ENCODE peak calls at places on chromosome 11, in six cellular contexts. B is thyroid gland; E is fibroblast of lung; H is CD8-positive, alpha-beta memory T cell; K is ovary; M is BE2C. L is an unnamed sample.

GRCh38 chr11:5700422-5701064 is 11.0 kb downstream of the TRIM22 start:
- DNase-seq in K (no peak), M (no peak), E (no peak), H (no peak), B (no peak), L (no peak)

GRCh38 chr11:44785856-44786606 is 59.3 kb downstream of the TSPAN18 start:
- DNase-seq in H (no peak), M (no peak), K (no peak), B (no peak), E (no peak), L (no peak)

GRCh38 chr11:1086171-1087102 is 11.8 kb downstream of the MUC2 start:
- DNase-seq in B (no peak), H (no peak), E (no peak), M (no peak), K (peak; percentile 18), L (no peak)

GRCh38 chr11:23755769-23756168 is 741.1 kb upstream of the LUZP2 start:
- DNase-seq in B (no peak), E (no peak), M (no peak), K (no peak), H (no peak), L (no peak)

GRCh38 chr11:75796091-75796435 is 18.9 kb upstream of the UVRAG start:
- DNase-seq in B (no peak), H (no peak), K (no peak), E (no peak), M (no peak), L (no peak)

GRCh38 chr11:120562806-120563425 is 51.4 kb downstream of the GRIK4 start:
- DNase-seq in K (peak; percentile 39), E (peak; percentile 20), M (no peak), H (no peak), B (no peak), L (no peak)

GRCh38 chr11:44243086-44243485 is 66.9 kb downstream of the ALX4 start:
- DNase-seq in B (no peak), H (no peak), E (no peak), M (no peak), K (no peak), L (peak; percentile 83)

GRCh38 chr11:69220581-69221051 is 64.9 kb downstream of the SMIM38 start:
- DNase-seq in E (peak; percentile 57), H (no peak), B (no peak), K (no peak), M (no peak), L (no peak)

GRCh38 chr11:112364962-112365481 is 104.4 kb upstream of the PLET1 start:
- DNase-seq in M (peak; percentile 59), B (no peak), H (no peak), E (peak; percentile 87), K (peak; percentile 66), L (no peak)

GRCh38 chr11:130464289-130464812 is 15.9 kb downstream of the ADAMTS15 start:
- DNase-seq in E (peak; percentile 60), K (no peak), H (no peak), B (no peak), M (no peak), L (no peak)

GRCh38 chr11:15805726-15806125 is 550.6 kb downstream of the SOX6 start:
- DNase-seq in B (no peak), E (no peak), K (no peak), M (no peak), H (no peak), L (no peak)

GRCh38 chr11:133386262-133386661 is 146.0 kb downstream of the OPCML start:
- DNase-seq in E (no peak), M (peak; percentile 23), K (no peak), H (no peak), B (no peak), L (no peak)

GRCh38 chr11:63494936-63495335 is 4.0 kb upstream of the PLAAT5 start:
- DNase-seq in M (no peak), E (no peak), H (no peak), B (no peak), K (no peak), L (peak; percentile 45)

GRCh38 chr11:17760102-17761029 is 25.8 kb downstream of the KCNC1 start:
- DNase-seq in M (peak; percentile 51), H (no peak), K (no peak), E (peak; percentile 22), B (peak; percentile 62), L (peak; percentile 73)

GRCh38 chr11:68314886-68315580 is 2.6 kb downstream of the LRP5 start:
- DNase-seq in E (peak; percentile 73), H (no peak), M (no peak), K (peak; percentile 62), B (peak; percentile 64), L (no peak)

GRCh38 chr11:7589861-7590260 is 76.1 kb downstream of the PPFIBP2 start:
- DNase-seq in H (no peak), B (no peak), M (no peak), K (no peak), E (no peak), L (no peak)

DNA sequence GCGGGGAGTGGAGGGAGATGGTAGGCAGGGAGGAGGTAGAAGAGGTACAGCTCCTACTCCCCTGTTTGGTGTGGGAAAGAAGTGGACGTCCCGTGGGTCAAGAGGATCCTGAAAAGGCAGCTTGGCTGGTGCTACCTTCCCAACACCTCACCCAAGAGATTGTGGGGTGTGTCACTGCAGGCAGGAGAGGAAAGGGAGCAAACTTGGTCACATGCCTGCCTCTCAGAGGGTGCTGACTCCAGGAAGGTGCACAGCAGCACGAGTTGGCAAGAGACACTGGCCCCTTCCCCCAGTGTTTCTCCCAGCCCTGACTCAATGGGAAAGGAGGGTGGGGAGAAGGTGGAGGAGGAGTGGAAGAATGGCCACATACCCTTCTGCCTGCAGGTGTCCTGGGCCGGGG is 99.6 kb downstream of the CSNK2A3 start:
- DNase-seq in M (no peak), K (no peak), H (no peak), B (peak; percentile 49), E (no peak), L (no peak)
- H3K4me1 ChIP-seq in M (no peaks in the 10 kb centered on the region), K (no peaks in the 10 kb centered on the region), H (no peaks in the 10 kb centered on the region), B (peaks cover 4% of the 10 kb centered on the region), E (no peaks in the 10 kb centered on the region), L (no peaks in the 10 kb centered on the region)

DNA sequence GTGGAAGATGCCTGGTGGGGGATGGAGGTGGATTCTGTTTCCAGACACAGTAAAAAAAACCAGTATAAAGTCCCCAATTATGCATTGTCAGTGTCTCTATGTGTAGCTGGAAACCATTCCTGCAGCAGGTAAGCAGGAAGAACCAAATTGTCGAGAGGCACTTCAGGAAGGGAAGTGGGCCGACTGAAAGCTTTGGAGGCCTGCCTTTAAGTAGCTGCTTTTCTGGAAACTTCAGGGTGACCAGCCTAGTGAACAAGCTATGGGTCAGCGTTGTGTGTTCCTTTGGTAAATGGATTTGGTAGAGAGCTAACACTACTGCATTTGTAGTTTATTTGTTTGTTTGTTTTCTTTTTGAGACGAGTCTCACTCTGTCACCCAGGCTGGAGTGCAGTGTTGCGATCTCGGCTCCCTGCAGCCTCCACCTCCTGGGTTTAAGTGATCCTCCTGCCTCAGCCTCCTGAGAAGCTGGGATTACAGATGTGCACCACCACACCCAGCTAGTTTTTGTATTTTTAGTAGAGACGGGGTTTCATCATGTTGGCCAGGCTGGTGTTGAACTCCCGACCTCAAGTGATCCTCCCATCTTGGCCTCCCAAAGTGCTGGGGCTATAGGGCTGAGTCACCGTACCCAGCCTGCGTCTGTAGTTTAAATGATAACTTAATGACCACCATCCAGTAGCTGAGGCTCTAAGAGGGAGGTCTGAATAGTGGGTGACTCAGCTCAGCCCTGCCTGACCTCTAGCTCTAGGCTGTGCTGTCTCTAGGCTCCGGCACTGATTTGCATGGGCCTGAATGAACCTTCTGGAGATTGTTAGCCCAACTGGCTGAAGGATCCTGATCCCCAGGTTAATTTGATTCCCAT is 12.8 kb downstream of the PTPRJ start:
- DNase-seq in B (peak; percentile 61), M (no peak), K (no peak), E (peak; percentile 87), H (no peak), L (no peak)
- H3K9me3 ChIP-seq in B (no peaks in the 10 kb centered on the region), M (no peaks in the 10 kb centered on the region), K (no peaks in the 10 kb centered on the region), E (no peaks in the 10 kb centered on the region), H (no peaks in the 10 kb centered on the region), L (no peaks in the 10 kb centered on the region)

GRCh38 chr11:47941907-47942558 is 38.3 kb upstream of the PTPRJ start:
- DNase-seq in B (no peak), M (no peak), K (no peak), E (no peak), H (no peak), L (no peak)

GRCh38 chr11:47946682-47947575 is 33.4 kb upstream of the PTPRJ start:
- DNase-seq in E (peak; percentile 98), B (peak; percentile 95), H (no peak), M (peak; percentile 7), K (peak; percentile 67), L (peak; percentile 21)

GRCh38 chr11:47948137-47948536 is 32.2 kb upstream of the PTPRJ start:
- DNase-seq in B (no peak), E (peak; percentile 55), M (no peak), K (no peak), H (no peak), L (no peak)

GRCh38 chr11:47944555-47945128 is 35.7 kb upstream of the PTPRJ start:
- DNase-seq in M (no peak), E (peak; percentile 50), B (no peak), K (no peak), H (no peak), L (no peak)

DNA sequence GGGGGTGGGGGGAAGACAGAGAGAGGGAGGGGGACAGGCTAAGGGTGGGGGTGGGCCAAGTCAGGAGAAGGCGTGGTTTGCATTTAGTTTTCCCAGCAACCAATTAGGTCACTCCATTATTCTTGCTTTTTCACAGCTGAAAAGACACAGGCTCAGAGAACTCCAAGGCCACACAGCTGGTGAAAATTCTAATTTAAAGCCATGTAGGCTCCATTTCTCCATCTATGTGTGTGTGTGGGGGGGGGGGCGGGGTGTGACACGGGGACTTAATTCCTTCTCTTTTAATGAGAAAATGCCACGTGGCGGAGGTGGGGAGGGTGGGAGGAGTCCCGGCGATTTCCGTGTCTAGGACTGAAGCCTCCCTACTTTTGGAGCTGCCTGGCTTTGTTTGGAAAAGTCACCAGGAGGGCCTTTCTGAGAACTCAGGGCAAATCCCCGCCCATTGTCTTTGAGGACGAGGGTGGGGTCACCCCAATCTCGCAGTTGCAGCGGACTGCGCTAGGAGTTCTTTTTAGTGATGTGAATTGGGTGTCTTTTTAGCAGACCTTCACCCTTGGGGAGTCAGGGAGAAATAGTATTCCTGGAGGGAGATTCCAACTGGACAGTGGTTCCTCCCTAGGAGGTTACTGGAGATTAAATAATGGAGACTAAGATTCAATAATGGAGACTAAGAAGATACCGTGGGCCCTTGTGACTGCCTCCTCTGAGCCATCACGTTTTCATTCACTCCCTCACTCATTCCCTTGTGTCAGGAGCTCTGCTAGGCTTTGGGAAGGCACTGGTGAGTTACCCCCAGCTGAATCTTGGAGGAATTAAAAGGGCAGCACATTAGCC is 36.4 kb upstream of the PTPRJ start:
- DNase-seq in H (no peak), B (peak; percentile 53), K (no peak), M (no peak), E (no peak), L (no peak)
- H3K4me3 ChIP-seq in H (no peak overlapping the region), B (no peak overlapping the region), K (no peak overlapping the region), M (no peak overlapping the region), E (no peak overlapping the region), L (no peak overlapping the region)

DNA sequence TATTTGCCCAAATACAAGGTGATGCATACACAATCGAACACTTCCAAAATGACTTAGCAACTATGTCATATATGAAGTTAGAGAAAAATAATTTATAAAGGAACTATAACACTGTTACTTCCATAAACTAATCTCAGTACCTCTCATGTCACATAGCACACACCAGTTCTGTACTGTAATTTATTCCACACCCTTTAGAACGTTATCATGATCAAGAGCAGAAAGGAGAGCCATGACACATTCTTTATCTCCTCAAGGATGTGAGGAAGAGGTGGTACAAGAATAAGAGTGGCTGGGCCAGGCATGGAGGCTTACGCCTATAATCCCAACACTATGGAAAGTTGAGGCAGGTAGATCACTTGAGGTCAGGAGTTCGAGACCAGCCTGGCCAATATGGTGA is 31.1 kb downstream of the PICALM start:
- DNase-seq in K (no peak), B (no peak), H (no peak), M (no peak), E (no peak), L (no peak)
- H3K4me1 ChIP-seq in K (peaks cover 5% of the 10 kb centered on the region), B (peaks cover 42% of the 10 kb centered on the region), H (peaks cover 42% of the 10 kb centered on the region), M (peaks cover 6% of the 10 kb centered on the region), E (peaks cover 2% of the 10 kb centered on the region), L (peaks cover 21% of the 10 kb centered on the region)

GRCh38 chr11:108207683-108208060 is 14.8 kb downstream of the NPAT start:
- DNase-seq in E (no peak), B (no peak), K (no peak), M (no peak), H (no peak), L (no peak)
- H3K9me3 ChIP-seq in E (no peaks in the 10 kb centered on the region), B (no peaks in the 10 kb centered on the region), K (no peaks in the 10 kb centered on the region), M (no peaks in the 10 kb centered on the region), H (peaks cover 6% of the 10 kb centered on the region), L (peaks cover 10% of the 10 kb centered on the region)